ENCODE peak calls at places on chromosomes 11 and 22, in five cellular contexts. G, F, Q, C and P are unnamed samples.

GRCh38 chr22:48897959-48898358 is 929.7 kb downstream of the BRD1 start:
- DNase-seq in G (no peak), F (no peak), Q (no peak), C (no peak), P (no peak)

GRCh38 chr11:120467627-120468026 is 43.9 kb upstream of the GRIK4 start:
- DNase-seq in G (no peak), F (peak), Q (no peak), C (no peak), P (no peak)

GRCh38 chr11:10526974-10527918 is 13.7 kb downstream of the RNF141 start:
- DNase-seq in G (no peak), F (no peak), Q (peak), C (no peak), P (no peak)

GRCh38 chr11:87255589-87255988 is 217.9 kb downstream of the TMEM135 start:
- DNase-seq in G (no peak), F (no peak), Q (no peak), C (no peak), P (no peak)

GRCh38 chr11:37504925-37505324 is 906.9 kb upstream of the RAG2 start:
- DNase-seq in G (no peak), F (peak), Q (no peak), C (no peak), P (no peak)

GRCh38 chr22:17035246-17035645 is 27.2 kb upstream of the GAB4 start:
- DNase-seq in G (no peak), F (no peak), Q (no peak), C (no peak), P (no peak)

GRCh38 chr11:108223449-108224149 is 732 bp downstream of the ATM start:
- DNase-seq in G (no peak), F (peak), Q (no peak), C (no peak), P (no peak)

GRCh38 chr11:35103366-35104194 is 35.4 kb upstream of the CD44 start:
- DNase-seq in G (no peak), F (no peak), Q (no peak), C (no peak), P (no peak)

GRCh38 chr22:35620624-35621245 is 3.6 kb upstream of the MB start:
- DNase-seq in G (no peak), F (peak), Q (no peak), C (no peak), P (no peak)

GRCh38 chr11:114438303-114438702 is 964 bp upstream of the REXO2 start:
- DNase-seq in G (no peak), F (peak), Q (no peak), C (no peak), P (no peak)

GRCh38 chr22:46065733-46066454 is 84.4 kb upstream of the PPARA start:
- DNase-seq in G (no peak), F (no peak), Q (no peak), C (no peak), P (no peak)

GRCh38 chr22:44622147-44622427 is 79.9 kb upstream of the PRR5 start:
- DNase-seq in G (no peak), F (no peak), Q (no peak), C (no peak), P (peak)

GRCh38 chr11:66867425-66868040 is 10.7 kb downstream of the LRFN4 start:
- DNase-seq in G (no peak), F (no peak), Q (no peak), C (no peak), P (no peak)

GRCh38 chr11:723120-723883 is 17.3 kb downstream of the EPS8L2 start:
- DNase-seq in G (peak), F (peak), Q (no peak), C (peak), P (no peak)

GRCh38 chr11:34851916-34852315 is 64.3 kb downstream of the APIP start:
- DNase-seq in G (no peak), F (no peak), Q (no peak), C (no peak), P (no peak)

GRCh38 chr11:36452231-36452630 is 57.8 kb downstream of the TRAF6 start:
- DNase-seq in G (no peak), F (peak), Q (no peak), C (no peak), P (no peak)

GRCh38 chr11:12182650-12183511 is 72.5 kb downstream of the MICAL2 start:
- DNase-seq in G (peak), F (peak), Q (no peak), C (no peak), P (no peak)

GRCh38 chr11:63845911-63846310 is 7.0 kb downstream of the MARK2 start:
- DNase-seq in G (no peak), F (no peak), Q (no peak), C (no peak), P (no peak)

GRCh38 chr22:29992341-29993275 is 87.7 kb upstream of the HORMAD2 start:
- DNase-seq in G (no peak), F (no peak), Q (no peak), C (no peak), P (no peak)